ENCODE peak calls at places on chromosome 14, in four cellular contexts. H is HCT116, Z is suprapubic skin, C is NB4. M is an unnamed sample.

GRCh38 chr14:104090071-104090748 is 4.7 kb downstream of the ASPG start:
- DNase-seq in H (no peak), Z (no peak), C (no peak), M (no peak)

GRCh38 chr14:69752773-69753172 is 14.2 kb upstream of the SRSF5 start:
- DNase-seq in H (no peak), Z (no peak), C (no peak), M (no peak)

GRCh38 chr14:96554315-96554910 is 52.2 kb downstream of the PAPOLA start:
- DNase-seq in H (no peak), Z (no peak), C (no peak), M (no peak)

GRCh38 chr14:41285193-41285748 is 321.4 kb upstream of the LRFN5 start:
- DNase-seq in H (no peak), Z (no peak), C (peak), M (no peak)

GRCh38 chr14:89486961-89487360 is 69.9 kb upstream of the FOXN3 start:
- DNase-seq in H (no peak), Z (no peak), C (peak), M (no peak)

GRCh38 chr14:104039214-104039613 is 46.3 kb upstream of the ASPG start:
- DNase-seq in H (no peak), Z (no peak), C (no peak), M (no peak)

GRCh38 chr14:50064993-50065392 is 51.4 kb downstream of the VCPKMT start:
- DNase-seq in H (no peak), Z (no peak), C (peak), M (no peak)

GRCh38 chr14:52834440-52834842 is 43.0 kb upstream of the GNPNAT1 start:
- DNase-seq in H (no peak), Z (no peak), C (no peak), M (no peak)

GRCh38 chr14:74571901-74572828 is 39.9 kb downstream of the LTBP2 start:
- DNase-seq in H (peak), Z (no peak), C (peak), M (no peak)

GRCh38 chr14:37403656-37404055 is 191.4 kb downstream of the FOXA1 start:
- DNase-seq in H (no peak), Z (no peak), C (no peak), M (no peak)

GRCh38 chr14:53306267-53306721 is 153.2 kb upstream of the DDHD1 start:
- DNase-seq in H (peak), Z (no peak), C (peak), M (peak)

GRCh38 chr14:105021656-105022275 is 883 bp upstream of the CDCA4 start:
- DNase-seq in H (peak), Z (no peak), C (peak), M (no peak)

GRCh38 chr14:27881646-27882045 is 884.9 kb upstream of the FOXG1 start:
- DNase-seq in H (no peak), Z (no peak), C (no peak), M (no peak)

GRCh38 chr14:101064718-101065117 is 161.2 kb upstream of the RTL1 start:
- DNase-seq in H (no peak), Z (peak), C (no peak), M (no peak)

GRCh38 chr14:36067428-36068187 is 108.9 kb downstream of the PTCSC3 start:
- DNase-seq in H (no peak), Z (no peak), C (no peak), M (no peak)

GRCh38 chr14:28765169-28765906 is 1.2 kb upstream of the FOXG1 start:
- DNase-seq in H (no peak), Z (no peak), C (no peak), M (no peak)

GRCh38 chr14:63248211-63248610 is 44.0 kb downstream of the RHOJ start:
- DNase-seq in H (no peak), Z (no peak), C (no peak), M (no peak)

GRCh38 chr14:97057238-97057637 is 260.1 kb downstream of the VRK1 start:
- DNase-seq in H (no peak), Z (no peak), C (no peak), M (no peak)

GRCh38 chr14:48792376-48793024 is 793.7 kb downstream of the RPS29 start:
- DNase-seq in H (no peak), Z (no peak), C (no peak), M (no peak)

GRCh38 chr14:87600236-87600635 is 392.7 kb downstream of the GALC start:
- DNase-seq in H (no peak), Z (no peak), C (peak), M (no peak)

GRCh38 chr14:37695836-37696235 is 100.4 kb downstream of the TTC6 start:
- DNase-seq in H (no peak), Z (no peak), C (no peak), M (no peak)

GRCh38 chr14:72528059-72528950 is 365.6 kb downstream of the DPF3 start:
- DNase-seq in H (no peak), Z (peak), C (no peak), M (no peak)

GRCh38 chr14:23182372-23183014 is 967 bp downstream of the SLC7A8 start:
- DNase-seq in H (peak), Z (no peak), C (no peak), M (no peak)

GRCh38 chr14:50768693-50769092 is 62.3 kb downstream of the NIN start:
- DNase-seq in H (no peak), Z (no peak), C (no peak), M (no peak)

GRCh38 chr14:103542545-103543088 is 13.6 kb downstream of the TRMT61A start:
- DNase-seq in H (no peak), Z (no peak), C (no peak), M (no peak)

GRCh38 chr14:38128640-38129039 is 79.1 kb upstream of the SSTR1 start:
- DNase-seq in H (no peak), Z (no peak), C (no peak), M (no peak)

GRCh38 chr14:54026671-54027070 is 70.0 kb upstream of the BMP4 start:
- DNase-seq in H (no peak), Z (no peak), C (no peak), M (no peak)

GRCh38 chr14:19947413-19948090 is 16.8 kb downstream of the OR4K1 start:
- DNase-seq in H (no peak), Z (no peak), C (no peak), M (no peak)

GRCh38 chr14:73870525-73871235 is 16.0 kb upstream of the ZNF410 start:
- DNase-seq in H (no peak), Z (no peak), C (no peak), M (no peak)

GRCh38 chr14:80047761-80048160 is 163.5 kb downstream of the DIO2 start:
- DNase-seq in H (no peak), Z (no peak), C (no peak), M (no peak)

GRCh38 chr14:104116544-104117340 is 21.6 kb upstream of the KIF26A start:
- DNase-seq in H (peak), Z (peak), C (no peak), M (no peak)

DNA sequence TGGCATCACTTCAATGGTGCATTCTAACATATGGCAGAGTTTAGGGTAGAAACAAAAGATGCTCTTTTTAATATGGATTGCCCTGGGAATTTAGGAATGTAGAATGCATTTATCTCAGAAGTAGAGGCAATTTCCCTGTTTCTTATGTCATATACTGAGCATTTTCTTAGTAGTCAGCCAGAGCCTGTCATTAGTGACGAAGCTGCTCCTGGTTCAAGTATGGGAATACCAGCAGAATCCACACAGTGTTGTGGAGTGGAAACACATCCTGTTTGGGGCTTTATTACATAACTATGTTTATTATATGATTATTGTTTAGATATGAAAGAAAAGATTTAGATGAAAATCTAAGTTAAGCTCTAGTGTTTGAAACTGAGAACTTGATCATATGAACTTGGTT is 12.2 kb downstream of the CIPC start:
- DNase-seq in H (no peak), Z (no peak), C (no peak), M (no peak)
- TF ChIP-seq POLR2A in H (no peak), Z (no peak), C (no peak), M (no peak)

DNA sequence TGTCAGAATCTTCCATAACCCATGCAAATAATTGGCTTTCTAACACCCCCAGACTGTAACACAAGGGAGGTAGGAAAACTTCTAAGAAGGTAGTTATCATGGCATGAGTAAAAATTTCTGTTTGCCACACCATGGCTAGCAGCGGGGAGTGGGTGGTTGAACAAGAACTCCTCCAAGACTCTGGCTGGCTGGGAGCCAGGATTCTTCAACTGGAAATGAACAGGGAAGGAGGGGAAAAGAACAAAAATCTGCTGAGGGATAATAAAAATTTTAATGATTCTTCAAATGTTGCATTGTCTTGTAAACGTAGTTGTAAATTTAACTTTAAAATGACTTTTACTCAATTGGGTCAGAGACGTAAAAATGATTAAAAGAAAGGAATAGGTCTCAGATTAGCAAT is 78.9 kb downstream of the AKAP6 start:
- DNase-seq in H (no peak), Z (no peak), C (no peak), M (no peak)
- TF ChIP-seq POLR2A in H (no peak), Z (no peak), C (no peak), M (no peak)

GRCh38 chr14:55191101-55191880 is at the start of gene DLGAP5:
- DNase-seq in H (peak), Z (peak), C (peak), M (peak)
- TF ChIP-seq POLR2A in H (peak), Z (no peak), C (peak), M (peak)

DNA sequence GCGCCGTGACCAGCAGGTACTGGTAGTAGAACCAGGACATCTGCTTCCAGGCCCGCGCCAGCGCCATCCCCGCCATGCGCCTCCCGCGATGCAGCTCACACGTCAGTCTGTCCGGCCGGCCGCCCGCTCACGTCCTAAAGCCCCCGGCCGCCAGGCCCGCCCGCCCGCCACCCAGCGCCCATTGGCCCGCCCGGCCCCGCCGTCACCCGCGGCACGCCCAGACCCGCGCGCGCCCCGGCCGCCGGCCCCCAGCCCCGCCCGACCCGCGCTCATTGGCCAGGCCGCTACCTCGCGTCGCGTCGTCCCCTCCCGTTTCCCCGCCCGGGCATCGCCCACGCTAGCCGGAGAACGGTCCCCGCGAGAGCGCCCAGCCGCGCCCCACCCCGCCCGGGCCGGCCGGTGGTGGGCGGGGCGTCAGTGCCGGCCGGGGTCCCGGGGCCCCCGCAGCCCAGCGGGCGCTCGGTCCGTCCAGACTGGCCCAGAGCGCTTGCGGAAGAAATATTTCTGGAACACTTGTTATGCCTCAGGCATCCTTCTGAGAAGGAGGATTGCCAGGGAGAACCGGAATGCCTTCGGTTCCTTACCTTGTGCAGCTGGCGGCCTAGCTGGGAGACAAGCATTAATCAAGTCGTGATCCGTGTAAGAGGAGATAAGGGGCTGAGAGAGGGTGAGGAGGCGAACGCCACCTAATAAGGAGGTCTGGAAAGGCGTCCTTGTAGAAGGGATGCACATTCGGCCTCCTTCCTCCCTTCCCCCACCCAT is at the start of gene SPTSSA:
- DNase-seq in H (peak), Z (peak), C (peak), M (peak)
- TF ChIP-seq POLR2A in H (peak), Z (no peak), C (peak), M (peak)

GRCh38 chr14:77033622-77034521 is 5.4 kb upstream of the IRF2BPL start:
- DNase-seq in H (no peak), Z (peak), C (peak), M (no peak)
- TF ChIP-seq POLR2A in H (peak), Z (no peak), C (peak), M (peak)

DNA sequence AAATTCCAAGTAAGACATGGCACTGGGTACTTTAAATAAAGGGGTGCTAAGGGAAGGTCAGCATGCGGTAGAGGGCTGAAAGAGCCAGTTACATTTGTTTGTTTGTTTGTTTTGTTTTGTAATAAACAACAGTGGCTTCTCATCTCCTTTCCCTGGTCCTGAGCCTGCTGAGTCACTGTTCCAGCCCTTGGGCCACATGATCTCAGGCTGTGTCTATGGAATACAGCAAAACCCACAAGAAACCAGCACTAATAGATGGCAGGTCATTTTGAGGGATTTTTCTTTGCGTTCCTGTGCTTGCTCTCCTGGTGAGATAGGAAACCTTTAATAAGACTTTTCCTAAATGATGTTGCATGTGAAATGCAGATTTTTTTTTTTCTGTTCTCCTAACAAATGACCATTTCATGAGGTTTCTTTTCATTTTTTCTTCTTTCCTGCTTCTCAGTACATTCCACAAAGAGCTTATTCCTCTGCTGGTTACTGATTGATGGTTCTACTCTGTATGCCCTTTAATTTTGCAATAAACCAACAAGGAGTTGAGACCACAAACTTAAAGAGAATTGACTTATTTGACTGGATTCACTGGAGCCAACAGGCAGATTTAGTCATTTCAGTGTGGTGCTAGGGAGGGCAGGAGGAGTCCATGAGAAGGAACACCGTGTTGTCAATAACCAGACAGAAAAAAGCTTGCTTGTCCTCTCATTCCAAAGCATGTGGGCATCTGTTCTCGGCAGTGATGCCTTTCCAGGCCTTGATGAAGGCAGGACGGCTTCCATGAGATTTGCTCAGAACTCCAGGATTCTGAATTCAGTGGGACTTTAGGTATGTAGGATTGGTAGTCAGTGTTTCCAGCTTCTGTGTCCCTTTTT is 459.2 kb downstream of the RAD51B start:
- DNase-seq in H (peak), Z (no peak), C (no peak), M (peak)
- TF ChIP-seq POLR2A in H (no peak), Z (no peak), C (no peak), M (no peak)

GRCh38 chr14:75647650-75648049 is 13.0 kb downstream of the ERG28 start:
- DNase-seq in H (no peak), Z (no peak), C (no peak), M (no peak)

GRCh38 chr14:75646762-75647161 is 13.9 kb downstream of the ERG28 start:
- DNase-seq in H (no peak), Z (no peak), C (no peak), M (no peak)

GRCh38 chr14:75649337-75649736 is 11.3 kb downstream of the ERG28 start:
- DNase-seq in H (no peak), Z (no peak), C (no peak), M (no peak)

GRCh38 chr14:75649773-75650172 is 10.9 kb downstream of the ERG28 start:
- DNase-seq in H (no peak), Z (no peak), C (no peak), M (no peak)

GRCh38 chr14:75648066-75648838 is 12.4 kb downstream of the ERG28 start:
- DNase-seq in H (peak), Z (no peak), C (no peak), M (peak)
- TF ChIP-seq POLR2A in H (no peak), Z (no peak), C (no peak), M (no peak)

GRCh38 chr14:93332032-93332852 is 594 bp downstream of the BTBD7 start:
- DNase-seq in H (no peak), Z (no peak), C (peak), M (peak)

GRCh38 chr14:93330609-93331000 is 2.2 kb downstream of the BTBD7 start:
- DNase-seq in H (no peak), Z (no peak), C (no peak), M (no peak)

GRCh38 chr14:93333631-93334095 is 827 bp upstream of the BTBD7 start:
- DNase-seq in H (no peak), Z (no peak), C (no peak), M (no peak)

GRCh38 chr14:93331375-93332031 is 1.3 kb downstream of the BTBD7 start:
- DNase-seq in H (no peak), Z (no peak), C (no peak), M (no peak)

DNA sequence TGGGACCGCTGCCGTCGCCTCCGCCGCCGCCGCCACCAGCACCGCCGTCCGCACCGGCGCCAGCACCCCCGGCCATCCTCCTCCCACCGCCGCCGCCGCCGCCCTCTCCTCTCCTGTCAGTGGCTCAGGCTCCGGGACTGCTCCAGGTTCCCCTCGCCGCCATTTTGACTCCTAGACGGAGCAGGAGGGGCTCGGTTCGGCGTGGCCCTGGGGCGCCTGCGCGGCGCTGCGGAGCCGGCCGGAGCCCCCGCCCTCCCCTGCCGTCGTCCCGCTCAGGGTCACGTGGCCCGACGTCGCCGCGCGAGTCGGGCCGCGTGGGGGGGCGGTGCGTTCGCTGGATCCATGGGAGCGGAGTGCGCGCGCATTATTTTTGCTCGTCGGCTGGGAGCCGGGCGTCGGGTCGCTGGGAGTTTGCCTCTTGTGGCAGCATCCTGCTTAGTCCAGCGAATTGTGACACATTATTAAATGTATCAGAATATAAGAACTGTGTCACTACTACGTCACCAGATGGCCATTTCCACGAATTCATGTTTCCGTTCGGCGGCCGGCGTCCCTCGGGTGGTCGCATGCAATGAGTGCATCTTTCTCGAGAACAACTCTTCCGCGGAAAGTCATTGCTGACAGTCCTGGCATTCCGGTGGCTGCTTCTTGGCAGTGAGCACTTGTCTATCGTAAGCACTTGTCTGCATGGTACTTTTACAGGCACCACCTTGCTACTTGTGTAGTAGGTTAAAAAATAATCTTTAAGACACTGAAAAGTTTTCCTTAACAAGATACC is at the start of gene BTBD7:
- DNase-seq in H (peak), Z (peak), C (peak), M (peak)
- TF ChIP-seq POLR2A in H (peak), Z (no peak), C (peak), M (peak)